ENCODE peak calls at places on chromosomes 4 and X, in eight cellular contexts. N is stimulated activated naive CD8-positive, alpha-beta T cell treated with anti-CD3 and anti-CD28 coated beads, Interleukin-15, Interleukin-2, amounts not matched to agents 100 U/mL and 50 U/mL, for 24 hours; J is lower leg skin; B is NCI-H1417; Q is activated CD4-positive, alpha-beta T cell treated with anti-CD3 and anti-CD28 coated beads, Interleukin-2, amount 50 U/mL, for 48 hours; C is NCI-H460; M is HT-29; T is SJSA1. R is an unnamed sample.

GRCh38 chr4:41478518-41478917 is 59.4 kb upstream of the LIMCH1 start:
- DNase-seq in T (no peak), M (no peak), N (no peak), J (no peak), B (no peak), C (no peak), Q (no peak), R (no peak)

GRCh38 chrX:35842657-35843056 is 44.5 kb downstream of the MAGEB16 start:
- DNase-seq in C (no peak), Q (no peak), T (no peak), M (no peak), N (no peak), B (peak), J (no peak), R (peak)

GRCh38 chr4:123386608-123387007 is 10.0 kb upstream of the SPRY1 start:
- DNase-seq in B (no peak), M (no peak), Q (no peak), J (no peak), T (no peak), N (no peak), C (no peak), R (no peak)

GRCh38 chrX:72060196-72060974 is 71.3 kb downstream of the RTL5 start:
- DNase-seq in M (no peak), N (no peak), T (no peak), J (no peak), C (no peak), B (peak), Q (no peak), R (peak)

GRCh38 chr4:110059556-110060191 is 138.7 kb downstream of the ELOVL6 start:
- DNase-seq in T (no peak), Q (no peak), C (no peak), J (no peak), N (no peak), M (peak), B (no peak), R (peak)

GRCh38 chr4:61202638-61203495 is 2.7 kb downstream of the ADGRL3 start:
- DNase-seq in C (no peak), T (no peak), M (peak), J (no peak), B (peak), Q (no peak), N (no peak), R (peak)

GRCh38 chr4:8538703-8539567 is 41.3 kb upstream of the GPR78 start:
- DNase-seq in B (no peak), M (no peak), J (no peak), C (peak), N (no peak), T (peak), Q (no peak), R (peak)

GRCh38 chrX:20189171-20189570 is 47.5 kb upstream of the EIF1AX start:
- DNase-seq in J (no peak), Q (no peak), T (no peak), M (no peak), N (no peak), C (no peak), B (no peak), R (no peak)

GRCh38 chrX:110082156-110082555 is 79.2 kb downstream of the TMEM164 start:
- DNase-seq in M (no peak), Q (no peak), N (no peak), T (no peak), C (no peak), J (no peak), B (no peak), R (peak)

GRCh38 chr4:57320880-57321279 is 210.7 kb upstream of the IGFBP7 start:
- DNase-seq in Q (no peak), J (no peak), N (no peak), C (no peak), M (no peak), T (no peak), B (no peak), R (no peak)

GRCh38 chr4:83075696-83076095 is 38.8 kb downstream of the PLAC8 start:
- DNase-seq in M (no peak), T (no peak), J (no peak), B (no peak), C (no peak), N (no peak), Q (no peak), R (no peak)

GRCh38 chrX:104922206-104922621 is 298.3 kb downstream of the TEX13A start:
- DNase-seq in B (peak), Q (peak), J (no peak), C (peak), T (peak), M (peak), N (peak), R (peak)

GRCh38 chrX:131025336-131025735 is 32.8 kb upstream of the ARHGAP36 start:
- DNase-seq in T (no peak), M (no peak), B (no peak), C (no peak), Q (no peak), J (no peak), N (no peak), R (no peak)

GRCh38 chr4:181517521-181517920 is 725.7 kb upstream of the TENM3 start:
- DNase-seq in T (no peak), M (no peak), C (no peak), J (no peak), N (no peak), Q (no peak), B (no peak), R (no peak)

GRCh38 chr4:80710748-80711451 is 319.6 kb upstream of the BMP3 start:
- DNase-seq in N (no peak), B (no peak), T (no peak), M (no peak), J (no peak), Q (no peak), C (no peak), R (peak)

GRCh38 chr4:153427363-153428071 is 38.6 kb upstream of the TMEM131L start:
- DNase-seq in M (no peak), T (no peak), N (no peak), B (no peak), C (no peak), Q (no peak), J (no peak), R (no peak)

GRCh38 chr4:169254546-169254983 is 16.2 kb downstream of the SH3RF1 start:
- DNase-seq in T (peak), N (no peak), Q (no peak), B (no peak), M (no peak), J (no peak), C (no peak), R (no peak)

GRCh38 chr4:71930459-71930858 is 101.3 kb upstream of the NPFFR2 start:
- DNase-seq in J (no peak), C (no peak), B (no peak), N (no peak), Q (no peak), T (no peak), M (no peak), R (no peak)

GRCh38 chr4:23900636-23901035 is 10.8 kb upstream of the PPARGC1A start:
- DNase-seq in Q (no peak), T (no peak), B (no peak), J (no peak), C (no peak), N (no peak), M (no peak), R (no peak)

GRCh38 chr4:144685916-144686315 is 40.0 kb downstream of the HHIP start:
- DNase-seq in N (no peak), B (no peak), J (no peak), Q (no peak), C (no peak), T (no peak), M (no peak), R (no peak)

GRCh38 chr4:181959121-181959520 is 284.1 kb upstream of the TENM3 start:
- DNase-seq in C (peak), N (no peak), Q (no peak), T (peak), J (no peak), M (no peak), B (no peak), R (peak)

GRCh38 chr4:1410491-1411325 is 4.5 kb upstream of the NKX1-1 start:
- DNase-seq in Q (peak), T (no peak), C (peak), M (no peak), N (peak), B (no peak), J (peak), R (peak)

GRCh38 chr4:1463088-1463926 is 57.1 kb upstream of the NKX1-1 start:
- DNase-seq in M (no peak), B (no peak), J (peak), C (no peak), N (no peak), T (no peak), Q (no peak), R (no peak)

GRCh38 chrX:134679226-134679625 is 21.0 kb upstream of the PLAC1 start:
- DNase-seq in N (no peak), C (no peak), M (no peak), B (no peak), Q (no peak), T (no peak), J (no peak), R (no peak)

GRCh38 chr4:1232661-1233621 is 16.0 kb downstream of the CTBP1 start:
- DNase-seq in N (no peak), T (no peak), B (no peak), C (no peak), J (no peak), M (no peak), Q (no peak), R (peak)

GRCh38 chrX:67545772-67546495 is 2.1 kb downstream of the AR start:
- DNase-seq in Q (peak), N (peak), J (no peak), B (no peak), M (no peak), C (no peak), T (peak), R (peak)

GRCh38 chr4:40328383-40328782 is 6.8 kb upstream of the CHRNA9 start:
- DNase-seq in N (no peak), M (no peak), C (no peak), B (no peak), Q (no peak), J (no peak), T (no peak), R (no peak)

GRCh38 chr4:98625399-98625798 is 33.0 kb downstream of the TSPAN5 start:
- DNase-seq in J (no peak), C (no peak), Q (no peak), M (no peak), N (no peak), B (no peak), T (no peak), R (no peak)

GRCh38 chrX:22164770-22165388 is 107.8 kb upstream of the CBLL2 start:
- DNase-seq in N (no peak), B (no peak), J (no peak), C (peak), T (no peak), M (no peak), Q (no peak), R (no peak)

GRCh38 chr4:136763844-136764446 is 768.3 kb downstream of the PCDH18 start:
- DNase-seq in T (no peak), Q (no peak), M (no peak), N (no peak), C (no peak), J (no peak), B (no peak), R (no peak)